ENCODE peak calls at places on chromosomes 6 and 20, in four cellular contexts. G is activated CD8-positive, alpha-beta T cell treated with anti-CD3 and anti-CD28 coated beads, Interleukin-2, amount 10 ng/mL, durations not matched to agents 7 days and 5 days; I is natural killer cell; M is stimulated activated effector memory CD8-positive, alpha-beta T cell treated with anti-CD3 and anti-CD28 coated beads, Interleukin-12 subunit alpha, Interleukin-12 subunit beta, amount 100 ng/mL, for 72 hours. F is an unnamed sample.

GRCh38 chr6:125392682-125393081 is 90.9 kb upstream of the HDDC2 start:
- ATAC-seq in G (no peak), I (no peak), M (no peak), F (no peak)

GRCh38 chr6:46376562-46376969 is 114.7 kb downstream of the RCAN2 start:
- ATAC-seq in G (no peak), I (peak; percentile 78), M (peak; percentile 57), F (no peak)

GRCh38 chr6:52016918-52017748 is 70.3 kb downstream of the PKHD1 start:
- ATAC-seq in G (no peak), I (no peak), M (no peak), F (no peak)

GRCh38 chr6:43992783-43993505 is 134.3 kb downstream of the MRPL14 start:
- ATAC-seq in G (no peak), I (peak; percentile 13), M (no peak), F (no peak)

GRCh38 chr20:49136817-49137571 is 51.1 kb downstream of the STAU1 start:
- ATAC-seq in G (no peak), I (no peak), M (no peak), F (no peak)

GRCh38 chr6:49668083-49668511 is 31.5 kb upstream of the RHAG start:
- ATAC-seq in G (no peak), I (no peak), M (no peak), F (no peak)

GRCh38 chr6:11912420-11912819 is 99.7 kb upstream of the HIVEP1 start:
- ATAC-seq in G (no peak), I (no peak), M (no peak), F (no peak)

GRCh38 chr20:35618372-35619131 is 2.9 kb downstream of the SPAG4 start:
- ATAC-seq in G (no peak), I (no peak), M (no peak), F (no peak)

GRCh38 chr6:134097114-134097707 is 44.8 kb upstream of the SLC2A12 start:
- ATAC-seq in G (peak; percentile 68), I (no peak), M (no peak), F (no peak)

GRCh38 chr20:10133532-10133931 is 85.1 kb upstream of the SNAP25 start:
- ATAC-seq in G (no peak), I (no peak), M (no peak), F (no peak)

GRCh38 chr6:14321992-14322772 is 204.6 kb downstream of the CD83 start:
- ATAC-seq in G (no peak), I (no peak), M (no peak), F (no peak)

GRCh38 chr6:18021166-18021850 is 33.9 kb upstream of the KIF13A start:
- ATAC-seq in G (no peak), I (no peak), M (no peak), F (no peak)

GRCh38 chr6:141252828-141253608 is 879.7 kb upstream of the GJE1 start:
- ATAC-seq in G (no peak), I (no peak), M (no peak), F (peak; percentile 70)

GRCh38 chr6:15544321-15544900 is 118.4 kb downstream of the DTNBP1 start:
- ATAC-seq in G (no peak), I (no peak), M (no peak), F (no peak)

GRCh38 chr20:32336918-32337347 is 21.2 kb upstream of the ASXL1 start:
- ATAC-seq in G (peak; percentile 40), I (peak; percentile 53), M (no peak), F (peak; percentile 48)

GRCh38 chr20:25369529-25369928 is 21.1 kb downstream of the ABHD12 start:
- ATAC-seq in G (no peak), I (no peak), M (no peak), F (no peak)

GRCh38 chr6:3575701-3576100 is 118.9 kb upstream of the SLC22A23 start:
- ATAC-seq in G (no peak), I (no peak), M (no peak), F (no peak)

GRCh38 chr6:146851837-146852236 is 253.1 kb downstream of the ADGB start:
- ATAC-seq in G (peak; percentile 80), I (peak; percentile 73), M (peak; percentile 87), F (no peak)

GRCh38 chr6:72386324-72386723 is 235.5 kb upstream of the KCNQ5 start:
- ATAC-seq in G (no peak), I (no peak), M (peak; percentile 43), F (no peak)

GRCh38 chr6:123956492-123957139 is 153.0 kb downstream of the NKAIN2 start:
- ATAC-seq in G (no peak), I (no peak), M (no peak), F (no peak)

GRCh38 chr20:48772183-48772976 is 55.4 kb downstream of the PREX1 start:
- ATAC-seq in G (no peak), I (no peak), M (no peak), F (peak; percentile 53)

GRCh38 chr20:45034436-45034835 is 66.5 kb downstream of the KCNS1 start:
- ATAC-seq in G (peak; percentile 39), I (no peak), M (no peak), F (no peak)

GRCh38 chr6:127069659-127070279 is 48.7 kb upstream of the RSPO3 start:
- ATAC-seq in G (no peak), I (no peak), M (no peak), F (no peak)

GRCh38 chr20:63273635-63274380 is 1.2 kb downstream of the ARFGAP1 start:
- ATAC-seq in G (no peak), I (no peak), M (no peak), F (no peak)

GRCh38 chr6:116419069-116419468 is 42.1 kb upstream of the CALHM6 start:
- ATAC-seq in G (no peak), I (no peak), M (peak; percentile 47), F (no peak)

GRCh38 chr20:55437778-55438417 is 567.4 kb downstream of the CBLN4 start:
- ATAC-seq in G (no peak), I (no peak), M (no peak), F (no peak)

GRCh38 chr20:32190608-32191415 is 16.7 kb downstream of the PLAGL2 start:
- ATAC-seq in G (no peak), I (no peak), M (no peak), F (no peak)

GRCh38 chr6:47655719-47656595 is 42.4 kb upstream of the ADGRF4 start:
- ATAC-seq in G (peak; percentile 98), I (no peak), M (peak; percentile 87), F (no peak)

GRCh38 chr6:56724455-56724854 is 81.8 kb upstream of the DST start:
- ATAC-seq in G (no peak), I (no peak), M (no peak), F (no peak)

GRCh38 chr20:39210331-39211074 is 248.4 kb downstream of the DHX35 start:
- ATAC-seq in G (no peak), I (no peak), M (no peak), F (no peak)

GRCh38 chr6:142680308-142680707 is 264.7 kb downstream of the HIVEP2 start:
- ATAC-seq in G (peak; percentile 70), I (no peak), M (peak; percentile 72), F (no peak)

GRCh38 chr6:163565140-163565539 is 150.6 kb downstream of the QKI start:
- ATAC-seq in G (no peak), I (no peak), M (no peak), F (no peak)

GRCh38 chr6:73675466-73676098 is 20.4 kb upstream of the CD109 start:
- ATAC-seq in G (peak; percentile 94), I (peak; percentile 89), M (peak; percentile 83), F (peak; percentile 72)

GRCh38 chr20:19427913-19428800 is 215.7 kb downstream of the SLC24A3 start:
- ATAC-seq in G (no peak), I (peak; percentile 41), M (no peak), F (no peak)

GRCh38 chr6:52254731-52255378 is 10.6 kb upstream of the IL17F start:
- ATAC-seq in G (no peak), I (no peak), M (peak; percentile 83), F (no peak)

GRCh38 chr6:5786321-5787053 is 220.2 kb downstream of the NRN1 start:
- ATAC-seq in G (no peak), I (no peak), M (no peak), F (no peak)

GRCh38 chr6:53377793-53378192 is 29.0 kb upstream of the ELOVL5 start:
- ATAC-seq in G (no peak), I (no peak), M (no peak), F (no peak)